ENCODE peak calls at places on chromosomes 4 and X, in six cellular contexts. U is T-cell, I is retina, Q is psoas muscle, V is fibroblast of pulmonary artery, Z is activated T-cell treated with anti-CD3 and anti-CD28 coated beads for 48 hours. Y is an unnamed sample.

GRCh38 chr4:152870605-152871004 is 65.5 kb upstream of the FHDC1 start:
- DNase-seq in Z (no peak), V (no peak), Q (no peak), I (no peak), U (no peak), Y (no peak)

GRCh38 chr4:30461218-30461617 is 259.0 kb upstream of the PCDH7 start:
- DNase-seq in Z (no peak), Q (no peak), I (no peak), V (no peak), U (no peak), Y (no peak)

GRCh38 chr4:68267433-68267944 is 22.0 kb upstream of the TMPRSS11B start:
- DNase-seq in V (peak), I (no peak), U (no peak), Q (no peak), Z (no peak), Y (peak)

GRCh38 chr4:128249787-128250668 is 37.6 kb downstream of the PGRMC2 start:
- DNase-seq in I (no peak), Q (no peak), Z (no peak), U (no peak), V (no peak), Y (peak)

GRCh38 chrX:54945224-54945623 is 24.6 kb downstream of the TRO start:
- DNase-seq in I (no peak), V (no peak), Q (no peak), Z (no peak), U (no peak), Y (no peak)

GRCh38 chr4:122898370-122899150 is 23.8 kb downstream of the NUDT6 start:
- DNase-seq in V (peak), U (no peak), I (no peak), Z (no peak), Q (no peak), Y (peak)

GRCh38 chrX:123408856-123409737 is 225.0 kb downstream of the GRIA3 start:
- DNase-seq in V (peak), Z (no peak), I (no peak), Q (no peak), U (no peak), Y (no peak)

GRCh38 chr4:73573794-73574528 is 46.3 kb downstream of the RASSF6 start:
- DNase-seq in I (peak), Q (peak), U (no peak), V (peak), Z (peak), Y (peak)

Y was measured in fibroblast of mammary gland.